ENCODE peak calls at places on chromosomes 13 and 19, in four cellular contexts. H, K, S and P are unnamed samples.
A peak's percentile ranks its signal among the peaks of the same experiment; 100 is the strongest.

GRCh38 chr13:109743706-109744453 is 42.5 kb downstream of the IRS2 start:
- DNase-seq in H (no peak), S (peak; percentile 43), K (peak; percentile 25), P (peak; percentile 84)

GRCh38 chr13:111210488-111210887 is 95.4 kb downstream of the ARHGEF7 start:
- DNase-seq in K (peak; percentile 77), H (no peak), S (peak; percentile 81), P (no peak)

GRCh38 chr13:32390484-32390883 is 37.4 kb downstream of the N4BP2L1 start:
- DNase-seq in S (no peak), H (no peak), K (no peak), P (no peak)

GRCh38 chr13:42733046-42733445 is 48.3 kb upstream of the FAM216B start:
- DNase-seq in K (no peak), H (no peak), S (no peak), P (no peak)

GRCh38 chr13:40409278-40409677 is 257.2 kb downstream of the FOXO1 start:
- DNase-seq in H (no peak), K (no peak), S (no peak), P (no peak)

GRCh38 chr13:25699056-25699455 is 327.3 kb downstream of the ATP8A2 start:
- DNase-seq in K (no peak), S (no peak), H (no peak), P (no peak)

GRCh38 chr13:35039012-35039411 is 96.9 kb downstream of the NBEA start:
- DNase-seq in K (no peak), S (no peak), H (no peak), P (no peak)

GRCh38 chr19:18650048-18650435 is 13.2 kb downstream of the KLHL26 start:
- DNase-seq in H (no peak), K (peak; percentile 71), S (no peak), P (no peak)

GRCh38 chr19:17538684-17539287 is 16.7 kb upstream of the COLGALT1 start:
- DNase-seq in K (no peak), S (no peak), H (no peak), P (no peak)

GRCh38 chr13:82407321-82407720 is 1475.0 kb downstream of the SLITRK1 start:
- DNase-seq in K (no peak), S (no peak), H (no peak), P (no peak)

GRCh38 chr19:51750381-51751124 is 1.1 kb downstream of the FPR1 start:
- DNase-seq in S (no peak), H (no peak), K (no peak), P (no peak)

GRCh38 chr19:4675346-4675745 is 5.2 kb upstream of the MYDGF start:
- DNase-seq in K (no peak), H (no peak), S (no peak), P (no peak)

GRCh38 chr19:50415661-50416033 is 3.1 kb upstream of the SPIB start:
- DNase-seq in H (no peak), K (no peak), S (no peak), P (no peak)

GRCh38 chr13:99123101-99124045 is 77.3 kb upstream of the UBAC2 start:
- DNase-seq in H (no peak), K (no peak), S (no peak), P (peak; percentile 4)

GRCh38 chr13:27177852-27178251 is 6.2 kb upstream of the USP12 start:
- DNase-seq in K (no peak), S (no peak), H (no peak), P (no peak)

GRCh38 chr19:18999016-18999758 is 34.1 kb downstream of the SUGP2 start:
- DNase-seq in S (no peak), K (peak; percentile 27), H (no peak), P (no peak)

GRCh38 chr13:44763604-44764311 is 187.6 kb upstream of the TSC22D1 start:
- DNase-seq in K (peak; percentile 13), S (no peak), H (no peak), P (no peak)

GRCh38 chr13:39959497-39959896 is 304.0 kb downstream of the COG6 start:
- DNase-seq in K (peak; percentile 13), S (no peak), H (no peak), P (no peak)

GRCh38 chr19:2424686-2425621 is 2.4 kb downstream of the TIMM13 start:
- DNase-seq in K (peak; percentile 67), H (no peak), S (no peak), P (no peak)

GRCh38 chr13:113211774-113212173 is 2.4 kb downstream of the CUL4A start:
- DNase-seq in K (no peak), H (no peak), S (no peak), P (no peak)

GRCh38 chr13:112842931-112843391 is 126.1 kb upstream of the MCF2L start:
- DNase-seq in K (no peak), H (no peak), S (no peak), P (no peak)

GRCh38 chr19:3196064-3196932 is 10.6 kb downstream of the NCLN start:
- DNase-seq in K (no peak), S (no peak), H (no peak), P (no peak)

GRCh38 chr19:46481947-46482346 is 10.6 kb upstream of the PNMA8A start:
- DNase-seq in S (no peak), K (peak; percentile 88), H (no peak), P (no peak)

GRCh38 chr13:79108914-79109643 is 297.0 kb downstream of the RBM26 start:
- DNase-seq in S (no peak), K (no peak), H (no peak), P (no peak)

GRCh38 chr19:32363175-32363574 is 17.8 kb downstream of the ZNF507 start:
- DNase-seq in K (no peak), S (no peak), H (no peak), P (no peak)

GRCh38 chr19:7894612-7895309 is 6.5 kb downstream of the LRRC8E start:
- DNase-seq in H (no peak), S (no peak), K (no peak), P (no peak)

GRCh38 chr13:41137951-41138350 is 5.3 kb upstream of the KBTBD6 start:
- DNase-seq in S (peak; percentile 61), K (no peak), H (no peak), P (peak; percentile 84)

GRCh38 chr13:27607125-27607524 is 13.2 kb downstream of the LNX2 start:
- DNase-seq in S (peak; percentile 79), H (peak; percentile 56), K (peak; percentile 72), P (no peak)

GRCh38 chr13:70792121-70792520 is 683.9 kb upstream of the KLHL1 start:
- DNase-seq in K (no peak), S (no peak), H (no peak), P (no peak)
- TF ChIP-seq CTCF in K (no peak), S (no peak), H (peak; percentile 3), P (no peak)

GRCh38 chr19:58409010-58409790 is 751 bp downstream of the ZNF584 start:
- DNase-seq in H (no peak), K (peak; percentile 27), S (no peak), P (no peak)

GRCh38 chr19:58407658-58408151 is 744 bp upstream of the ZNF584 start:
- DNase-seq in S (no peak), H (no peak), K (no peak), P (no peak)

GRCh38 chr19:58406818-58407657 is 1.4 kb upstream of the ZNF584 start:
- DNase-seq in H (no peak), S (no peak), K (no peak), P (no peak)

GRCh38 chr19:58408152-58409009 is at the start of gene ZNF584:
- DNase-seq in S (peak; percentile 74), H (peak; percentile 85), K (peak; percentile 92), P (peak; percentile 73)
- TF ChIP-seq CTCF in S (peak; percentile 13), H (no peak), K (peak; percentile 1), P (no peak)

GRCh38 chr13:65985632-65986031 is 1244.5 kb downstream of the PCDH9 start:
- DNase-seq in H (peak; percentile 67), S (no peak), K (no peak), P (no peak)
- TF ChIP-seq CTCF in H (peak; percentile 55), S (no peak), K (no peak), P (no peak)

DNA sequence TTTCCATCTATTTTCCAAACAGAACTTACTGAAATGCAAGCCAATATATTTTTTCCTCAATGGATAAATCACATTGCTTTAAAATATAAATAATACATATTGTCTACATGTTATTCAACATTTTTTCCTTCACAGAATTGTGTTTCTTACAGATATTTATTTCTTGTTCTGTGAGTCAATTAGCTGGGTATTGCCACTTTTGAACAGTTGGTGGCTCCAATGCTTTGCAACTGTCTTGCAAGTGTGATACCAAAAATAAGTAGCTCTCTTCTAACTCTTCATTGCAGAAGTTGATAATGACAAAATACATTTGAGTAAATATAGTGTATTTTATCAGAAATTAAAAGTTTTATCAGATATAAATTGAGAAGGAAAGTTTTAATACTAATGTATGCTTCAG is 17.1 kb upstream of the GPC5 start:
- DNase-seq in H (no peak), S (no peak), K (peak; percentile 43), P (no peak)
- TF ChIP-seq CTCF in H (peak; percentile 18), S (peak; percentile 61), K (peak; percentile 31), P (peak; percentile 29)